ENCODE peak calls at places on chromosomes 3 and 15, in four cellular contexts. M, A, Y and J are unnamed samples.
A peak's percentile ranks its signal among the peaks of the same experiment; 100 is the strongest.

GRCh38 chr3:39718674-39719595 is 90.5 kb upstream of the MYRIP start:
- DNase-seq in A (no peak), Y (peak; percentile 1), M (no peak), J (peak; percentile 64)

GRCh38 chr15:51649659-51650521 is 27.3 kb upstream of the DMXL2 start:
- DNase-seq in A (no peak), Y (peak; percentile 79), M (peak; percentile 77), J (peak; percentile 59)

GRCh38 chr15:57647791-57648130 is 56.1 kb downstream of the MYZAP start:
- DNase-seq in M (no peak), A (peak; percentile 32), Y (peak; percentile 5), J (peak; percentile 48)

GRCh38 chr3:53030864-53031445 is 14.9 kb downstream of the SFMBT1 start:
- DNase-seq in M (no peak), Y (no peak), A (no peak), J (no peak)

GRCh38 chr15:38176155-38176554 is 76.5 kb upstream of the SPRED1 start:
- DNase-seq in Y (peak; percentile 68), A (no peak), M (peak; percentile 73), J (peak; percentile 86)

GRCh38 chr3:105516972-105517371 is 150.3 kb downstream of the ALCAM start:
- DNase-seq in Y (no peak), A (no peak), M (no peak), J (peak; percentile 71)

GRCh38 chr3:178975320-178975719 is 96.3 kb downstream of the ZMAT3 start:
- DNase-seq in M (peak; percentile 29), Y (no peak), A (no peak), J (no peak)

GRCh38 chr3:111667621-111668239 is 72.6 kb upstream of the ZBED2 start:
- DNase-seq in M (no peak), A (no peak), Y (peak; percentile 69), J (peak; percentile 34)

GRCh38 chr15:76179023-76179422 is 119.2 kb downstream of the TMEM266 start:
- DNase-seq in M (no peak), Y (no peak), A (no peak), J (no peak)

GRCh38 chr3:115085197-115085865 is 61.8 kb downstream of the ZBTB20 start:
- DNase-seq in M (peak; percentile 15), Y (no peak), A (no peak), J (no peak)

GRCh38 chr3:188362405-188362831 is 208.5 kb downstream of the LPP start:
- DNase-seq in M (peak; percentile 95), Y (peak; percentile 69), A (no peak), J (peak; percentile 95)

GRCh38 chr15:98866503-98866902 is 141.1 kb downstream of the PGPEP1L start:
- DNase-seq in Y (peak; percentile 88), A (peak; percentile 50), M (no peak), J (peak; percentile 81)

GRCh38 chr3:100984257-100984772 is 8.9 kb downstream of the ABI3BP start:
- DNase-seq in A (no peak), Y (no peak), M (no peak), J (no peak)

GRCh38 chr15:78077053-78077859 is at the start of gene TBC1D2B:
- DNase-seq in A (peak; percentile 83), M (peak; percentile 52), Y (peak; percentile 48), J (peak; percentile 54)

GRCh38 chr15:25623708-25624107 is 184.9 kb upstream of the UBE3A start:
- DNase-seq in A (no peak), M (no peak), Y (no peak), J (no peak)

GRCh38 chr3:30193625-30194044 is 412.8 kb upstream of the TGFBR2 start:
- DNase-seq in Y (no peak), M (no peak), A (no peak), J (no peak)

GRCh38 chr3:143145951-143146350 is 26.4 kb downstream of the CHST2 start:
- DNase-seq in A (no peak), Y (no peak), M (no peak), J (no peak)

GRCh38 chr3:156509209-156510174 is 45.4 kb downstream of the SSR3 start:
- DNase-seq in M (peak; percentile 86), A (no peak), Y (peak; percentile 66), J (peak; percentile 54)

GRCh38 chr3:138747229-138747628 is 87.5 kb downstream of the PIK3CB start:
- DNase-seq in A (no peak), M (no peak), Y (no peak), J (peak; percentile 37)

GRCh38 chr15:97955529-97955928 is 5.0 kb upstream of the ARRDC4 start:
- DNase-seq in M (no peak), A (no peak), Y (no peak), J (no peak)

GRCh38 chr3:108181172-108181571 is 41.1 kb downstream of the IFT57 start:
- DNase-seq in Y (no peak), A (no peak), M (no peak), J (peak; percentile 11)

GRCh38 chr15:68149059-68149458 is 56.1 kb downstream of the CALML4 start:
- DNase-seq in A (no peak), M (peak; percentile 55), Y (peak; percentile 66), J (peak; percentile 53)

GRCh38 chr15:66921319-66921718 is 144.1 kb upstream of the SMAD3 start:
- DNase-seq in A (no peak), Y (no peak), M (no peak), J (no peak)

GRCh38 chr3:16723994-16724393 is 118.8 kb upstream of the DAZL start:
- DNase-seq in M (peak; percentile 62), A (no peak), Y (peak; percentile 11), J (peak; percentile 48)

GRCh38 chr3:47892284-47892683 is 89.3 kb downstream of the DHX30 start:
- DNase-seq in M (no peak), A (no peak), Y (no peak), J (no peak)
- H3K27ac ChIP-seq in M (no peak overlapping the region), A (no peak overlapping the region), Y (no peak overlapping the region), J (no peak overlapping the region)

GRCh38 chr3:194315965-194316361 is 35.2 kb downstream of the CPN2 start:
- DNase-seq in A (peak; percentile 52), Y (no peak), M (no peak), J (no peak)
- TF ChIP-seq CTCF in A (no peak), Y (no peak), M (no peak), J (no peak)

GRCh38 chr3:31960793-31961431 is 20.1 kb downstream of the OSBPL10 start:
- DNase-seq in A (no peak), M (peak; percentile 84), Y (peak; percentile 65), J (peak; percentile 59)
- H3K4me3 ChIP-seq in A (no peak overlapping the region), M (no peak overlapping the region), Y (no peak overlapping the region), J (no peak overlapping the region)

GRCh38 chr3:10954740-10955139 is 37.8 kb upstream of the SLC6A1 start:
- DNase-seq in M (no peak), A (no peak), Y (no peak), J (no peak)

GRCh38 chr3:10957976-10958749 is 34.4 kb upstream of the SLC6A1 start:
- DNase-seq in A (no peak), Y (no peak), M (peak; percentile 38), J (no peak)

GRCh38 chr3:10955694-10956453 is 36.7 kb upstream of the SLC6A1 start:
- DNase-seq in Y (no peak), M (no peak), A (peak; percentile 35), J (no peak)

GRCh38 chr3:10956531-10956930 is 36.0 kb upstream of the SLC6A1 start:
- DNase-seq in Y (no peak), A (no peak), M (no peak), J (no peak)

DNA sequence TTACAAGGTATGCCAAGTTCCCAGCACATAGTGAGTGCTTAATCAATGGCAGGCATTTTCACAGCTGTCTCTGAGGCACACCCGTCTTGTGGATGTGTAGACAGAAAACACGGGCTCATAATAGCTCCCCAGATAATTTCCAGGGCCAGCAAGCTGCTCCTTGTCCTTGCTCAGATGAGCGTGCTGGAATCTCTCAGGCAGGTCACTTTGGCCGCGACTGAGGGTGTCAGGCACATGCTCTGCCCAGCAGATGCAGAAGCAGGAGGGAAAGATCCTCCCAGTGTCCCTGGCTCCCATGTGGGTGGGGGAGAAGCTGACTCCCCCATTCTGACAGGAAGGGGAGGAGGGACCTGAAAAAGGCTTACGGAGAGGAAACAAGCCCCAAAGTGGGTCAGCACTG is 35.6 kb upstream of the SLC6A1 start:
- DNase-seq in A (no peak), Y (no peak), M (no peak), J (no peak)
- H3K27ac ChIP-seq in A (no peak overlapping the region), Y (no peak overlapping the region), M (no peak overlapping the region), J (no peak overlapping the region)

GRCh38 chr3:176633511-176633910 is 563.8 kb downstream of the TBL1XR1 start:
- DNase-seq in M (peak; percentile 11), A (no peak), Y (no peak), J (no peak)
- TF ChIP-seq CTCF in M (peak; percentile 27), A (no peak), Y (no peak), J (no peak)

DNA sequence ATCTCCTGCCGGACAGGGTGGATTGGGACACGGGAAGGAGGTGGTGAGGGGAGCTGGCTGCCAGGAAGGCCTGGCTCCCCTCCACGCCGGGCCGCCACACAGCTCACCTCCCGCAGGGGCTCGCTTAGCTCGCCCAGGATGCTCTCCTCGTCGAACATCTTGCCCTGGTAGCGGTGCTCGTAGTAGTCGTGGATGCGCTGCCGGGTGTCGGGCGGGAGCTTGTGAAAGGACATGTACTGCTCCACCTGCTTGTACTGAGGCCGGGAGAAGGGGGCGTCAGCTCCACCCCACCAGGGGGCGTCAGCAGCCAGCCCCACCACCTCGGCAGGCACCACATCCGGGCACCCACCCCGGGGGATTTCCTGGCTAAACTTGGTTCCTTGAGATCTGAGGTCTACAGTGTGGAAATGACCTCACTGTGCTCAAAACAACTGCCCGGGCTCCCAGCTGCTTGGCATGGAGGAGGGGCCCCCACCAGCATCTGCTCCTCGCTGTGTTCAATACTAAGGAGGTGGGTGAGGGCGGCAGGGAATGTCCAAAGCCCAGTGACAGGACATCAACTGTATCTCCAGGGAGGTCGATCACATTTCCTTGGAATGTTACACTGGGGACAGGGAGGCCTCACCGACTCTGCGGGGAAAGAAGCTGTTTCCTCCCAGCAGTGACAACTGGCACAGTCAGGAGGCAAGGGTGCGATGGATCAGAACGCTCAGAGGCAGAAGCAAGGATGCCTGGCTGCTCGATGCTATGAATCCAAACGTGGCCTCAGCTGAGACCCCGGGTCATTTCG is 43.4 kb downstream of the HCN4 start:
- DNase-seq in Y (no peak), M (no peak), A (no peak), J (no peak)
- H3K4me3 ChIP-seq in Y (no peak overlapping the region), M (no peak overlapping the region), A (no peak overlapping the region), J (no peak overlapping the region)

GRCh38 chr3:99933971-99934750 is 116.5 kb downstream of the CMSS1 start:
- DNase-seq in M (no peak), A (no peak), Y (no peak), J (no peak)
- H3K27ac ChIP-seq in M (no peak overlapping the region), A (no peak overlapping the region), Y (no peak overlapping the region), J (no peak overlapping the region)

GRCh38 chr15:93001881-93002280 is 87.1 kb downstream of the RGMA start:
- DNase-seq in M (peak; percentile 21), Y (no peak), A (no peak), J (peak; percentile 9)
- TF ChIP-seq CTCF in M (peak; percentile 50), Y (no peak), A (no peak), J (no peak)